ENCODE peak calls at places on chromosomes 2 and 18, in eight cellular contexts. A is K562; N is CD8-positive, alpha-beta T cell; C is hepatocyte; K is ovary; V is spleen; E is epithelial cell of esophagus; F is AG10803. T is an unnamed sample.
A peak's percentile ranks its signal among the peaks of the same experiment; 100 is the strongest.

GRCh38 chr2:101627284-101628049 is 70.0 kb upstream of the MAP4K4 start:
- DNase-seq in V (no peak), A (no peak), F (no peak), C (no peak), N (no peak), K (no peak), E (no peak), T (no peak)

GRCh38 chr2:46142546-46143329 is 154.5 kb upstream of the EPAS1 start:
- DNase-seq in E (peak; percentile 68), N (no peak), V (no peak), F (no peak), A (no peak), K (no peak), C (peak; percentile 62), T (no peak)

GRCh38 chr2:170201262-170201661 is 23.3 kb downstream of the MYO3B start:
- DNase-seq in F (no peak), N (no peak), A (no peak), C (no peak), V (no peak), E (no peak), K (no peak), T (no peak)

GRCh38 chr2:143575340-143575739 is 446.1 kb downstream of the ARHGAP15 start:
- DNase-seq in A (no peak), N (no peak), V (no peak), K (no peak), F (no peak), E (peak; percentile 35), C (no peak), T (no peak)

GRCh38 chr2:138115664-138116063 is 151.4 kb downstream of the HNMT start:
- DNase-seq in F (no peak), V (no peak), C (no peak), A (no peak), E (peak; percentile 75), K (no peak), N (no peak), T (no peak)

GRCh38 chr2:196170202-196170680 is 1.1 kb downstream of the STK17B start:
- DNase-seq in V (no peak), A (peak; percentile 23), N (no peak), F (peak; percentile 44), K (no peak), E (peak; percentile 67), C (peak; percentile 49), T (no peak)

GRCh38 chr18:4333043-4333442 is 122.1 kb downstream of the DLGAP1 start:
- DNase-seq in A (no peak), V (no peak), C (no peak), K (no peak), F (no peak), N (no peak), E (no peak), T (no peak)

GRCh38 chr2:64857581-64858471 is 131.4 kb upstream of the SLC1A4 start:
- DNase-seq in N (no peak), A (no peak), V (no peak), F (peak; percentile 92), K (peak; percentile 86), C (peak; percentile 25), E (no peak), T (peak; percentile 39)

GRCh38 chr2:72673279-72673678 is 152.6 kb downstream of the EXOC6B start:
- DNase-seq in V (no peak), F (no peak), N (no peak), E (no peak), K (no peak), C (peak; percentile 19), A (no peak), T (no peak)

GRCh38 chr18:57801379-57802165 is 1.5 kb downstream of the ATP8B1 start:
- DNase-seq in N (no peak), C (peak; percentile 39), A (no peak), V (no peak), E (peak; percentile 29), K (no peak), F (no peak), T (no peak)

GRCh38 chr18:55588876-55589595 is 1.0 kb upstream of the TCF4 start:
- DNase-seq in A (no peak), K (no peak), V (no peak), F (no peak), E (no peak), C (no peak), N (no peak), T (no peak)

GRCh38 chr2:237196866-237197618 is 111.4 kb downstream of the COPS8 start:
- DNase-seq in N (no peak), V (no peak), F (no peak), E (peak; percentile 64), C (no peak), A (no peak), K (no peak), T (no peak)

GRCh38 chr2:121828281-121828731 is 72.9 kb downstream of the TSN start:
- DNase-seq in N (no peak), V (no peak), C (no peak), K (no peak), F (peak; percentile 11), E (peak; percentile 24), A (no peak), T (no peak)

GRCh38 chr18:9475643-9476580 is 599 bp downstream of the RALBP1 start:
- DNase-seq in A (peak; percentile 86), F (peak; percentile 34), V (no peak), K (no peak), E (peak; percentile 43), C (peak; percentile 11), N (peak; percentile 37), T (no peak)

GRCh38 chr18:26545737-26546136 is 2.6 kb downstream of the KCTD1 start:
- DNase-seq in A (no peak), V (no peak), K (no peak), C (no peak), E (peak; percentile 29), N (no peak), F (no peak), T (no peak)

GRCh38 chr18:26543368-26543767 is 5.0 kb downstream of the KCTD1 start:
- DNase-seq in F (no peak), A (no peak), N (no peak), C (peak; percentile 40), K (no peak), E (no peak), V (no peak), T (no peak)

GRCh38 chr18:26546170-26546874 is 2.0 kb downstream of the KCTD1 start:
- DNase-seq in E (peak; percentile 60), V (no peak), K (no peak), F (no peak), C (no peak), A (no peak), N (no peak), T (no peak)

GRCh38 chr18:26545335-26545734 is 3.0 kb downstream of the KCTD1 start:
- DNase-seq in N (no peak), E (no peak), K (no peak), A (no peak), V (no peak), C (no peak), F (no peak), T (no peak)

DNA sequence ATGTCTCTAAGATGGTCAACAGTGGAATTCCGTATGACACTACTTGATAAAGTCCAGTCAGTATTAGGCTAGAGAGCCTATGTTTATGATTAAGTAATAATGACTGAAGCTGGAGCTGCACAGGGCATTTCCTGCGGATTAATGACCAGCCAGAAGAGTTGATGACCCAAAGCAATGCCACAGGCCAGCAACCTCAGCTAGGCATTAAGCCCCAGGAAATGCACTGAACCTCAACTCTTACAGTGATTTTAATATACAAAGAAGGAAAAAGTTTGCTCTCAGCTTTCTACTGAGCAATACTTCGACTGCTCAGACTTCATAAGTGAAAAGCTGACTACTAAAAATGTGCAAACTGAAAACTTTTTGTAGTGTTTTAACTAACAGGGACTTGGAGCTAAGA is 3.9 kb downstream of the KCTD1 start:
- DNase-seq in V (no peak), F (no peak), C (no peak), A (no peak), N (no peak), K (no peak), E (no peak), T (no peak)
- TF ChIP-seq CTCF in V (no peak), F (no peak), C (no peak), A (no peak), N (no peak), K (no peak), E (no peak), T (no peak)

DNA sequence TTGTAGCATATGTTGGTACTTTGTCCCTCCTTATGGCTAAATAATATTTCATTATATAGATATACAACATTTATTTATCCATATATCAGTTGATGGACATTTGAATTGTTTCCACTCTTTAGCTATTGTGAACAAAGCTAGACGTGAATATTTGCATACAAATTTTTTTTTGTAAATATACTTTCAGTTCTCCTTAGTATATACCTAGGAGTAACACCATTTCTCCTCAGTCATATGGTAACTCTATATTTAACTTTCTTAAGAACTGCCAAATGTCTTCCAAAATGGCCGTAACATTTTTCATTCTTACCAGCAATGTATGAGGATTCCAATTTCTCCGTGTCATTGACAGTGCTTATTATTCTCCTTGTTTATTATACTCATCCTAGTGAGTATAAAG is 74.5 kb downstream of the TMEM185B start:
- DNase-seq in K (no peak), C (no peak), E (no peak), A (no peak), V (no peak), F (no peak), N (no peak), T (no peak)
- H3K4me3 ChIP-seq in K (no peak overlapping the region), C (no peak overlapping the region), E (no peak overlapping the region), A (no peak overlapping the region), V (no peak overlapping the region), F (no peak overlapping the region), N (no peak overlapping the region), T (no peak overlapping the region)

DNA sequence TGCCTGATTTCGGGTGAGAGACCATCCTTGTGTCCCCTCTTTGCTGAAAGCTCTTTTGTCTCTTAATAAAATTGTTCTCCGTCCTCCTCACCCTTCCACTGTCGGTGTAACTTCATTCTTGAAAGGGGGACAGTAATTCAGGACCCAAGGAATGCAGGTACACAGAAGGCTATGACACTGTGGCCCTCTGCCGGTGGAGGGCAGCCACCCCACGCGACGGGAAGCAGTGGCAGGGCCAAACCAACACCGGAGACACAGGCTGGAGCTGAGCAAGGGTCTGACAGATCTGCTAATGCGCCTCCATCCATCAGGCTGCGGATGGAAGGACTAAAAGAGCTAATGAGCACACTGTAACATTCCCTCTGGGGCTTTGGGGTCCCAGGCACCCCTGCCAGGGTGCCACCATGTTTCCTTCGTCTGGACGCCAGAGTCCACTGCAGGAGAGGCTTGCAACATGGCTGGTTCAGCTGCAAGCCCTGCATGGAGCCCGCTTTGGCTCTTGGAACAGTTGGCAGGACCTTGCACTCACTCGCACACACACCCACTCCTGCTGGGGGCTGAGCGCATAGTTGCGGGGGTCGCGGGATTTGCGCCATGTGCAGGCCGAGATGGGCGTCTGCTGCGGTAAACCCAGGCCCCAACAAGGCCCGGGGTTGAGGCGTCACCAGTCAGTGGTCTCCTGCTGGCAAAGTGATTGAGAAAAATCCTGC is 544.1 kb upstream of the CDH7 start:
- DNase-seq in N (no peak), V (peak; percentile 71), A (no peak), F (no peak), C (peak; percentile 6), E (no peak), K (no peak), T (no peak)
- TF ChIP-seq CTCF in N (no peak), V (no peak), A (no peak), F (no peak), C (peak; percentile 29), E (no peak), K (no peak), T (no peak)

DNA sequence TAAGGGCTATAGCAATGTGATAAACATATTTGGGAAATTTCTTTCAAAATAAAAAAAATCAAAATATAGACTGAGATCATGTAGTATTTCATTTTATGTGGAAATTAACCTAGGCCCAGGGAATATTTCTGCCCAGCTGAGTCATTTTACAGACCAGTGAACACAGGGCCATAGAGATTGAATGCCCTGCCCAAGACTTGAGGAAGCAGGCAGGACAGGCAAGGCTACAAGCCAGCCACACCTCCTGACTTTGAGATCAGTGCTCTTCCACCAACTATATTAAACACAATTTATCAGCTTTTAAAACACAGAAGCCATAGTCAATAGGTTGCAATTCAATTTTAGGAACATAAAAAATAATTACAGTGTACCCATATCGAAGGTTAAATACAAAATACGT is 12.9 kb downstream of the CCDC148 start:
- DNase-seq in K (no peak), C (no peak), F (no peak), V (no peak), E (peak; percentile 14), N (no peak), A (no peak), T (no peak)
- H3K4me3 ChIP-seq in K (no peak overlapping the region), C (no peak overlapping the region), F (no peak overlapping the region), V (no peak overlapping the region), E (no peak overlapping the region), N (no peak overlapping the region), A (no peak overlapping the region), T (no peak overlapping the region)